ENCODE peak calls at places on chromosomes 5 and 9, in four cellular contexts. U is HL-60, E is GM12878, K is K562. X is an unnamed sample.

GRCh38 chr5:40619406-40619805 is 60.3 kb upstream of the PTGER4 start:
- DNase-seq in U (no peak), E (no peak), K (no peak), X (no peak)

GRCh38 chr9:76255781-76256455 is 138.3 kb downstream of the RFK start:
- DNase-seq in K (no peak), U (peak), E (no peak), X (no peak)

GRCh38 chr5:5077236-5077635 is 62.9 kb upstream of the ADAMTS16 start:
- DNase-seq in E (no peak), U (no peak), K (no peak), X (no peak)

GRCh38 chr5:163789870-163790269 is 284.5 kb downstream of the MAT2B start:
- DNase-seq in E (no peak), K (no peak), U (no peak), X (no peak)

GRCh38 chr5:163350083-163350482 is 87.3 kb upstream of the CCNG1 start:
- DNase-seq in K (peak), U (no peak), E (no peak), X (no peak)

GRCh38 chr9:132144708-132145365 is 17.0 kb upstream of the NTNG2 start:
- DNase-seq in U (no peak), E (no peak), K (no peak), X (no peak)

GRCh38 chr9:18394847-18395355 is 79.1 kb upstream of the ADAMTSL1 start:
- DNase-seq in U (no peak), K (no peak), E (no peak), X (no peak)

GRCh38 chr9:20831028-20831427 is 147.0 kb downstream of the FOCAD start:
- DNase-seq in K (no peak), U (no peak), E (no peak), X (no peak)

GRCh38 chr5:82176115-82176514 is 102.0 kb downstream of the RPS23 start:
- DNase-seq in K (no peak), U (no peak), E (no peak), X (no peak)

GRCh38 chr5:14671414-14671813 is 6.9 kb downstream of the OTULIN start:
- DNase-seq in K (no peak), U (no peak), E (no peak), X (no peak)

GRCh38 chr9:131275332-131276106 is 791 bp downstream of the FAM78A start:
- DNase-seq in U (peak), K (peak), E (no peak), X (no peak)

GRCh38 chr9:133707065-133707760 is 30.9 kb downstream of the SARDH start:
- DNase-seq in K (no peak), U (no peak), E (no peak), X (no peak)

GRCh38 chr5:122154910-122155309 is 25.6 kb downstream of the ZNF474 start:
- DNase-seq in U (no peak), K (peak), E (no peak), X (no peak)

GRCh38 chr9:124216474-124217176 is 41.1 kb upstream of the NEK6 start:
- DNase-seq in K (no peak), E (peak), U (peak), X (no peak)

GRCh38 chr5:142584843-142585242 is 101.0 kb downstream of the FGF1 start:
- DNase-seq in U (no peak), K (no peak), E (no peak), X (no peak)

GRCh38 chr5:73278693-73279092 is 105.7 kb downstream of the TMEM174 start:
- DNase-seq in E (no peak), K (no peak), U (no peak), X (no peak)

GRCh38 chr9:15711531-15712295 is 158.9 kb downstream of the CCDC171 start:
- DNase-seq in U (no peak), E (no peak), K (no peak), X (no peak)

GRCh38 chr5:56200856-56201638 is 32.1 kb downstream of the ANKRD55 start:
- DNase-seq in U (no peak), E (peak), K (peak), X (peak)

GRCh38 chr9:114588671-114589526 is 1.3 kb downstream of the ATP6V1G1 start:
- DNase-seq in K (no peak), U (no peak), E (no peak), X (no peak)

GRCh38 chr9:89428222-89428761 is 69.6 kb downstream of the SEMA4D start:
- DNase-seq in U (no peak), E (no peak), K (no peak), X (no peak)

GRCh38 chr9:72038408-72038807 is 22.0 kb downstream of the C9orf57 start:
- DNase-seq in U (no peak), K (no peak), E (no peak), X (no peak)

DNA sequence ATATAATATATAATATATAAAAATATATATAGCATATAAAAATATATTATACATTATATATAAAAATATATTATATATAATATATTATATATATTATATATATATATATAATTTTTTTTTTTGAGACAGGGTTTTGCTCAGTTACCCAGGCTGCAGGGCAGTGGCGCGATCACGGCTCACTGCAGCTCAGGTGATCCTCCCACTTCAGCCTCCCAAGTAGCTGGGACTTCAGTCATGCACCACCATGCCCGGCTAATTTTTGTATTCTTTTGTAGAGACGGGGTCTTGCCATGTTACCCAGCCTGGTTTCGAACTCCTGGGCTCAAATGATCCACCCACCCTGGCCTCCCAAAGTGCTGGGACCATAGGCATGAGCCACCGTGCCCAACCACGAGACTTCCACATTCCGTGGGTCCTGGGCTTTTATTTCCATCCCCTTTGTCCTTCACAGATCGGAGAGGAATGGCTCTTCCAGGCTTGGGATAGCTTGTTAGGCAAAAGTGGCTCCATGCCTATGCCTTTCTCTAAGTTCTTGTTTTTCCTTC is 62.0 kb upstream of the IER5L start:
- DNase-seq in E (no peak), U (no peak), K (no peak), X (no peak)
- TF ChIP-seq SPI1 in E (no peak), U (no peak), K (no peak), X (no peak)

DNA sequence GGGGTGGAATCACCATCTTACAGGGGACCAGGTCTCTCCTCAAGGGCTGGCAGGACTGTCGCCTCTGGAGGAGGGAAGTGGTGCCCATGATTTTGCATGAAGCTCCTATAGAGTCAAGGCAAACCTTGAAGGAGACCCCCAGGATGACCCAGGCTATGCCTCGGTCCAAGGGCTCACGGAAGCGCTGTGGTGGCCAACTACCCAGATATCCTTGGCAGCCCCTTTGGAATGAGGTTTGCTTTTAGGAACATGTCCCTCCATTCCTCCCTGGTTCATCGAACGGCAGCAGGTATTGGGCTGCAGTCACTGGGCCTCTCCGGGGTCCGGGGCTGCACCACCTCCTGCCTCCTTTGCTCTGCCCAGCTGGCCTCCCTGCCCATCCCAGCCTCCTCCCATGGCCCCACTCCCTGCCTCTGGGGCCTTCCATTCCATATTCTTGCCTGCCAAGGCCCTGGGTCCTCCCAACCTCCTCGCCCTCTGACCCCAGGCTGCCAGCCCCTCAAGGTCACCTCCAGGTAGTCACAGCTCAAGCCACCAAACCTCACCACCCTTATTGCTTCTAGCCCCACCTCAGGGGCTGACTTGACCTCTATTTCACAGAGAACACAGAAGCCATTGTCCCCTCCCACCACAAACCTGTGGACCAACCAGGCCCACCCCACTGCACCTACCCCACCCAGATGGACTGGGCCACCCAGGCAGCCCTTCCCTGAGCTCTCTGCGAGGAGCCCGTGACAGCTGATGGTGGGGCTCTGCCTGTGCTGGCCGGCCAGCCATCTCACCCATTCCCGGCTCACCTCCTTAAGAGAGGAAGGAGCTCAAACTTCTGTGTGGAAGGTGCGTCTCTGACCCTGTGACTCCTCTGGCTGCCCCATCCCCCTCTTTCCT is 3.6 kb upstream of the IL3 start:
- DNase-seq in E (no peak), U (no peak), K (no peak), X (peak)
- TF ChIP-seq SPI1 in E (no peak), U (no peak), K (no peak), X (no peak)

GRCh38 chr5:113047733-113048652 is 71.4 kb downstream of the DCP2 start:
- DNase-seq in K (peak), U (peak), E (peak), X (no peak)
- TF ChIP-seq SPI1 in K (no peak), U (no peak), E (peak), X (peak)

GRCh38 chr5:68379275-68380026 is 163.9 kb downstream of the PIK3R1 start:
- DNase-seq in U (no peak), E (no peak), K (no peak), X (no peak)
- TF ChIP-seq SPI1 in U (no peak), E (no peak), K (no peak), X (no peak)

X was measured in GM12891.